ENCODE peak calls at places on chromosomes 5 and 9, in ten cellular contexts. Z is memory B cell, R is cerebellar nuclear complex, C is cardiac muscle cell, W is activated T-cell treated with anti-CD3 and anti-CD28 coated beads for 4 hours, E is B cell, X is NAMALWA, U is ELF-1, S is GM20000, B is mucosa of gallbladder. M is an unnamed sample.

GRCh38 chr9:36217256-36217968 is 26.7 kb downstream of the CLTA start:
- DNase-seq in Z (no peak), R (peak; percentile 60), C (no peak), W (no peak), E (no peak), X (no peak), U (no peak), S (no peak), B (no peak), M (no peak)

GRCh38 chr9:98594551-98595160 is 114.1 kb downstream of the GABBR2 start:
- DNase-seq in Z (no peak), R (peak; percentile 22), C (no peak), W (no peak), E (no peak), X (no peak), U (no peak), S (no peak), B (no peak), M (no peak)

GRCh38 chr5:29089591-29090141 is 2051.3 kb upstream of the CDH9 start:
- DNase-seq in Z (no peak), R (no peak), C (no peak), W (no peak), E (no peak), X (no peak), U (no peak), S (no peak), B (no peak), M (no peak)

GRCh38 chr9:128892223-128892892 is 10.4 kb downstream of the LRRC8A start:
- DNase-seq in Z (no peak), R (no peak), C (no peak), W (no peak), E (peak; percentile 9), X (no peak), U (no peak), S (no peak), B (peak; percentile 82), M (no peak)

GRCh38 chr9:83986765-83987401 is 6.3 kb downstream of the RMI1 start:
- DNase-seq in Z (no peak), R (no peak), C (no peak), W (no peak), E (no peak), X (no peak), U (no peak), S (no peak), B (no peak), M (no peak)

GRCh38 chr5:90297045-90297764 is 112.4 kb downstream of the CETN3 start:
- DNase-seq in Z (no peak), R (no peak), C (peak; percentile 34), W (no peak), E (no peak), X (no peak), U (no peak), S (no peak), B (no peak), M (no peak)

GRCh38 chr5:95644351-95645042 is 2.1 kb upstream of the RFESD start:
- DNase-seq in Z (peak; percentile 38), R (no peak), C (peak; percentile 67), W (no peak), E (peak; percentile 35), X (peak; percentile 83), U (peak; percentile 73), S (peak; percentile 59), B (peak; percentile 49), M (no peak)

GRCh38 chr9:95225016-95225745 is 92.3 kb downstream of the FANCC start:
- DNase-seq in Z (no peak), R (no peak), C (no peak), W (no peak), E (no peak), X (no peak), U (no peak), S (no peak), B (no peak), M (no peak)

GRCh38 chr5:137754961-137755762 is 999 bp upstream of the HNRNPA0 start:
- DNase-seq in Z (no peak), R (peak; percentile 46), C (no peak), W (no peak), E (no peak), X (no peak), U (no peak), S (no peak), B (no peak), M (no peak)

M was measured in GM12892.